ENCODE peak calls at places on chromosomes 16 and 17, in seven cellular contexts. I is adrenal gland; F is upper lobe of right lung; J is right atrium auricular region; Q is CD8-positive, alpha-beta memory T cell; E is transverse colon; B is uterus. N is an unnamed sample. For H3K9me3, the result is how much of the 10 kb centered on the place peaks cover.

GRCh38 chr17:57138956-57139576 is 54.0 kb downstream of the AKAP1 start:
- DNase-seq in I (no peak), F (no peak), J (no peak), Q (no peak), E (no peak), B (no peak), N (no peak)

GRCh38 chr16:1324286-1324826 is 9.1 kb upstream of the BAIAP3 start:
- DNase-seq in I (no peak), F (no peak), J (no peak), Q (no peak), E (no peak), B (no peak), N (no peak)

GRCh38 chr17:72416054-72416691 is 295.4 kb downstream of the SOX9 start:
- DNase-seq in I (no peak), F (no peak), J (no peak), Q (no peak), E (no peak), B (no peak), N (no peak)

GRCh38 chr17:6303664-6304063 is 131.3 kb downstream of the AIPL1 start:
- DNase-seq in I (peak), F (no peak), J (no peak), Q (no peak), E (no peak), B (no peak), N (no peak)

GRCh38 chr16:11635679-11636171 is 32.5 kb upstream of the SNN start:
- DNase-seq in I (no peak), F (no peak), J (no peak), Q (no peak), E (no peak), B (no peak), N (no peak)

GRCh38 chr17:75587718-75588545 is at the start of gene MYO15B:
- DNase-seq in I (peak), F (peak), J (peak), Q (peak), E (peak), B (peak), N (peak)

GRCh38 chr16:30473231-30474061 is 904 bp downstream of the ITGAL start:
- DNase-seq in I (no peak), F (peak), J (no peak), Q (peak), E (peak), B (no peak), N (no peak)

GRCh38 chr17:70168044-70168978 is 1.0 kb upstream of the KCNJ2 start:
- DNase-seq in I (peak), F (peak), J (peak), Q (no peak), E (peak), B (peak), N (peak)

GRCh38 chr16:58417600-58417999 is 25.3 kb downstream of the GINS3 start:
- DNase-seq in I (peak), F (peak), J (no peak), Q (no peak), E (no peak), B (no peak), N (no peak)

GRCh38 chr17:66960623-66961022 is 3.9 kb upstream of the CACNG4 start:
- DNase-seq in I (no peak), F (no peak), J (no peak), Q (no peak), E (no peak), B (no peak), N (no peak)

GRCh38 chr17:19260958-19261357 is 23.8 kb downstream of the EPN2 start:
- DNase-seq in I (no peak), F (no peak), J (no peak), Q (no peak), E (no peak), B (peak), N (no peak)

GRCh38 chr16:81190667-81191066 is 47.8 kb upstream of the BCO1 start:
- DNase-seq in I (no peak), F (no peak), J (no peak), Q (no peak), E (no peak), B (no peak), N (no peak)

GRCh38 chr16:57675752-57676623 is 7.9 kb downstream of the ADGRG3 start:
- DNase-seq in I (no peak), F (no peak), J (peak), Q (no peak), E (no peak), B (no peak), N (no peak)

GRCh38 chr17:74858672-74859438 is 830 bp downstream of the GRIN2C start:
- DNase-seq in I (no peak), F (no peak), J (no peak), Q (no peak), E (no peak), B (no peak), N (no peak)

GRCh38 chr17:70290770-70291169 is 121.4 kb downstream of the KCNJ2 start:
- DNase-seq in I (no peak), F (no peak), J (no peak), Q (no peak), E (no peak), B (no peak), N (no peak)

GRCh38 chr16:75462804-75463203 is 1.7 kb downstream of the TMEM170A start:
- DNase-seq in I (no peak), F (no peak), J (no peak), Q (peak), E (no peak), B (no peak), N (no peak)

GRCh38 chr17:83173997-83174858 is 94.8 kb downstream of the METRNL start:
- DNase-seq in I (no peak), F (no peak), J (peak), Q (no peak), E (no peak), B (peak), N (peak)

GRCh38 chr17:61825448-61826137 is 37.7 kb downstream of the BRIP1 start:
- DNase-seq in I (no peak), F (no peak), J (no peak), Q (no peak), E (no peak), B (no peak), N (no peak)

GRCh38 chr16:2027024-2028010 is 615 bp downstream of the NHERF2 start:
- DNase-seq in I (peak), F (peak), J (no peak), Q (peak), E (no peak), B (no peak), N (no peak)

GRCh38 chr16:15765880-15766279 is 90.9 kb downstream of the MYH11 start:
- DNase-seq in I (peak), F (no peak), J (no peak), Q (peak), E (no peak), B (no peak), N (peak)

GRCh38 chr17:18185832-18186231 is 2.2 kb downstream of the ALKBH5 start:
- DNase-seq in I (no peak), F (no peak), J (no peak), Q (no peak), E (no peak), B (no peak), N (no peak)

GRCh38 chr17:12067425-12067824 is 46.7 kb downstream of the MAP2K4 start:
- DNase-seq in I (no peak), F (no peak), J (no peak), Q (no peak), E (no peak), B (no peak), N (no peak)

GRCh38 chr16:89197633-89198416 is 2.5 kb downstream of the SLC22A31 start:
- DNase-seq in I (no peak), F (no peak), J (no peak), Q (no peak), E (no peak), B (no peak), N (no peak)

GRCh38 chr17:57781386-57782050 is 36.4 kb upstream of the CCDC182 start:
- DNase-seq in I (no peak), F (no peak), J (no peak), Q (no peak), E (no peak), B (no peak), N (no peak)

GRCh38 chr16:76729525-76729924 is 452.3 kb downstream of the CNTNAP4 start:
- DNase-seq in I (no peak), F (no peak), J (no peak), Q (no peak), E (no peak), B (no peak), N (no peak)

GRCh38 chr16:56428087-56428486 is 2.7 kb upstream of the AMFR start:
- DNase-seq in I (no peak), F (no peak), J (no peak), Q (no peak), E (no peak), B (no peak), N (no peak)

GRCh38 chr17:56678249-56679144 is 85.0 kb downstream of the NOG start:
- DNase-seq in I (no peak), F (no peak), J (no peak), Q (no peak), E (no peak), B (no peak), N (no peak)

GRCh38 chr17:77188084-77189066 is 47.6 kb downstream of the SEC14L1 start:
- DNase-seq in I (no peak), F (no peak), J (no peak), Q (no peak), E (peak), B (no peak), N (no peak)

GRCh38 chr16:85385463-85386331 is 227.4 kb upstream of the GSE1 start:
- DNase-seq in I (peak), F (peak), J (no peak), Q (no peak), E (no peak), B (no peak), N (no peak)
- H3K4me3 ChIP-seq in I (no peak), F (no peak), J (no peak), Q (no peak), E (no peak), B (no peak), N (no peak)

GRCh38 chr16:31893824-31894223 is 20.2 kb downstream of the ZNF267 start:
- DNase-seq in I (no peak), F (no peak), J (no peak), Q (no peak), E (no peak), B (no peak), N (no peak)
- H3K9me3 ChIP-seq in I (under half), F (under half), J (under half), Q (under half), E (under half), B (under half), N (under half)

DNA sequence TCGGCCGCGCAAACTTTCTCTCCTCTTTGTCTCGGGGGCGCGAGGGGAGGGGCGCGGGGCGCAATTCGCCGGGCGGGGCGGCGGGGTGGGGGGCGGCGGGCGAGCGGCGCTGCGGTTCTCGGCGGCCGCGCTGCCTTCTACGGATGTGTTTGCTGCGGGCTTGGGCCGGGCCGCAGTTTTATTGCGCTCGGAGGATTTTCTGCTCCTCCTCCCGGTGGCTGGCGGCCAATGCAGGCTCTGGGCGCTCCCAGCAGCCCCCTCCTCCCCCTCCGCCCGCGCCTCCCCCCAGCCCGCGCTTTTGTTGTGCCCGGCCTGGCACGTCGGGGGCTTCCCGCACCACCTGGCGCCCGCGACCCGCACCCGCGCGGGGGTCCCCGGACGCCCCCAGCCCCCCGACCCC is at the start of gene TIMP2:
- DNase-seq in I (peak), F (peak), J (peak), Q (peak), E (peak), B (peak), N (peak)
- H3K4me3 ChIP-seq in I (peak), F (peak), J (peak), Q (peak), E (peak), B (peak), N (peak)

GRCh38 chr16:67298277-67298676 is 18.9 kb downstream of the PLEKHG4 start:
- DNase-seq in I (no peak), F (no peak), J (no peak), Q (no peak), E (no peak), B (no peak), N (no peak)
- H3K9me3 ChIP-seq in I (under half), F (under half), J (under half), Q (under half), E (under half), B (under half), N (under half)

DNA sequence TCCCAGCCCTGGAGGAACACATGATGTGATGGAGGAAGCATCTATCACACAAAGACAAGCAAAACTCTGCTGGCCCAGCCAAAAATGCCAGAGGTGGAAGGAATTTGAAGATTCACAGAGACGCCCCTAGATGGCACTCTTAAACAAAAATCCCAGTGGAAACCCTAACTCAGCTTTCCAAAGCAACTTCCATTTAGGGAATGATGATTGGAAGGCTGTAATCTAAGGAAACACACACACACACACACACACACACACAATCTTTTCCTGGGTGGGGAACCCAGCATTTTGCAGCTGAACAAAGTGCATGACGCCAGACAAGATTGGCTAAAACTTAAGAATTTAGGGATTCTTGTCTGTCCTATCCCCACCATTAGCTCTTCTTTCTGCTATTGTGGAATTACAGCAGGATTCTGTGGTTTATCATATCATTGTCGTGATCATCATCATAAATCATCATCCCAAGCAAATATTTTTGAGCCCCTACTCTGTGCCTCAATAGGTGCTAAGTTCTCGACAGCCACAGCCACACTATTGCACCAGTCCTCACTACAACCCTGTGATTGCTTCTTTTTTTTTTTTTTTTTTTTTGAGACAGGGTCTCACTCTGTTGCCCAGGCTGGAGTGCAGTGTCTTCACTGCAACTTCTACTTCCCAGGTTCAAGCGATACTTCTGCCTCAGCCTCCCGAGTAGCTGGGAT is 1.6 kb upstream of the LDAF1 start:
- DNase-seq in I (peak), F (no peak), J (no peak), Q (no peak), E (peak), B (peak), N (peak)
- H3K4me3 ChIP-seq in I (no peak), F (no peak), J (no peak), Q (no peak), E (no peak), B (no peak), N (no peak)

DNA sequence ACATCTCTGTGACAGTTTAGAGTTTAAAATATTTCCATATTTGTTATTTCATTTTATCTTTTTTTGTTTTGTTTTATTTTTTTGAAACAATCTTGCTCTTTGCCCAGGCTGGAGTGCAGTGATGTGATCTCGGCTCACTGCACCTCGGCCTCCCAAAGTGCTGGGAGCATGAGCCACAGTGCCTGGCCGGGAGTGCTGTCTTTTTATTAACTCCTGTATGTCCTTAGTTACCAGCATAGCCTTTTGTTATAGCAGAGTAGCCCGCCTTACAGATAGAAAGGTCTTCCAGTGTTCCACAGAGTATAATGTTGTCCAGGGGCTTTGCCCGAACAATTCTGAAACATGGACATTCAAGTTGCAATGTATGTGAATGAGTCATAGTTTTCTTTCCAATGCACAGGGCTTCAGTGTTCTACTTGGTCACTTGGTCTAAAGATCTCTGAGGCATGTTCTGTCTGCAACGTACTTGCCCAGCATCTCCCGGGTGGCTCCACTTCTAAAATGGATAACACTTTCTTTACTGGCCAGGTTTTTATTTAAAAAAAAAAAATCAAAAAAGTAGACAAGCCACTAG is 125.6 kb downstream of the KCNJ18 start:
- DNase-seq in I (no peak), F (no peak), J (no peak), Q (no peak), E (no peak), B (no peak), N (no peak)
- H3K9me3 ChIP-seq in I (under half), F (under half), J (under half), Q (under half), E (under half), B (under half), N (under half)

GRCh38 chr17:7910281-7910680 is 5.8 kb downstream of the RNF227 start:
- DNase-seq in I (no peak), F (no peak), J (no peak), Q (no peak), E (no peak), B (no peak), N (no peak)
- H3K4me3 ChIP-seq in I (no peak), F (no peak), J (no peak), Q (no peak), E (no peak), B (no peak), N (no peak)

GRCh38 chr16:31899505-31899904 is 25.9 kb downstream of the ZNF267 start:
- DNase-seq in I (no peak), F (no peak), J (no peak), Q (no peak), E (no peak), B (no peak), N (no peak)
- H3K9me3 ChIP-seq in I (under half), F (under half), J (under half), Q (under half), E (under half), B (under half), N (under half)